ENCODE peak calls at places on chromosomes 12 and 14, in seven cellular contexts. One of them, this sample, is unnamed.

GRCh38 chr12:130879781-130880389 is 8.0 kb downstream of the RAN start:
- DNase-seq in ELR: no peak
- DNase-seq in left cardiac atrium: no peak
- DNase-seq in nucleus accumbens: no peak
- DNase-seq in HEK293T: no peak
- DNase-seq in NCI-H1092: no peak
- DNase-seq in NCI-H2171 treated with DMSO at 0.1 percent for 48 hours: no peak
- DNase-seq in this sample: no peak

GRCh38 chr12:111775205-111776193 is 8.8 kb downstream of the ALDH2 start:
- DNase-seq in NCI-H2171 treated with DMSO at 0.1 percent for 48 hours: no peak
- DNase-seq in ELR: no peak
- DNase-seq in HEK293T: no peak
- DNase-seq in left cardiac atrium: peak
- DNase-seq in nucleus accumbens: peak
- DNase-seq in NCI-H1092: peak
- DNase-seq in this sample: no peak

GRCh38 chr14:34090451-34090850 is 139.6 kb upstream of the EGLN3 start:
- DNase-seq in NCI-H1092: no peak
- DNase-seq in left cardiac atrium: no peak
- DNase-seq in NCI-H2171 treated with DMSO at 0.1 percent for 48 hours: no peak
- DNase-seq in nucleus accumbens: no peak
- DNase-seq in ELR: no peak
- DNase-seq in HEK293T: no peak
- DNase-seq in this sample: no peak

GRCh38 chr14:23345987-23346692 is 6.5 kb downstream of the SLC22A17 start:
- DNase-seq in nucleus accumbens: no peak
- DNase-seq in ELR: no peak
- DNase-seq in left cardiac atrium: no peak
- DNase-seq in HEK293T: no peak
- DNase-seq in NCI-H1092: no peak
- DNase-seq in NCI-H2171 treated with DMSO at 0.1 percent for 48 hours: no peak
- DNase-seq in this sample: no peak

GRCh38 chr14:64502476-64503183 is 1.0 kb downstream of the ZBTB25 start:
- DNase-seq in ELR: peak
- DNase-seq in HEK293T: no peak
- DNase-seq in NCI-H2171 treated with DMSO at 0.1 percent for 48 hours: peak
- DNase-seq in left cardiac atrium: peak
- DNase-seq in nucleus accumbens: no peak
- DNase-seq in NCI-H1092: no peak
- DNase-seq in this sample: no peak

GRCh38 chr14:65991124-65991523 is 495.0 kb upstream of the CCDC196 start:
- DNase-seq in nucleus accumbens: no peak
- DNase-seq in left cardiac atrium: no peak
- DNase-seq in NCI-H1092: no peak
- DNase-seq in NCI-H2171 treated with DMSO at 0.1 percent for 48 hours: peak
- DNase-seq in HEK293T: no peak
- DNase-seq in ELR: no peak
- DNase-seq in this sample: no peak

GRCh38 chr12:29907486-29907885 is 123.7 kb upstream of the TMTC1 start:
- DNase-seq in ELR: no peak
- DNase-seq in HEK293T: no peak
- DNase-seq in NCI-H1092: no peak
- DNase-seq in left cardiac atrium: no peak
- DNase-seq in nucleus accumbens: no peak
- DNase-seq in NCI-H2171 treated with DMSO at 0.1 percent for 48 hours: no peak
- DNase-seq in this sample: no peak

GRCh38 chr12:129564768-129565167 is 339.1 kb downstream of the TMEM132D start:
- DNase-seq in nucleus accumbens: no peak
- DNase-seq in NCI-H1092: no peak
- DNase-seq in HEK293T: no peak
- DNase-seq in ELR: no peak
- DNase-seq in left cardiac atrium: no peak
- DNase-seq in NCI-H2171 treated with DMSO at 0.1 percent for 48 hours: no peak
- DNase-seq in this sample: no peak

GRCh38 chr14:100660498-100661339 is 66.0 kb upstream of the DLK1 start:
- DNase-seq in NCI-H1092: no peak
- DNase-seq in HEK293T: no peak
- DNase-seq in nucleus accumbens: no peak
- DNase-seq in NCI-H2171 treated with DMSO at 0.1 percent for 48 hours: no peak
- DNase-seq in ELR: peak
- DNase-seq in left cardiac atrium: no peak
- DNase-seq in this sample: no peak

GRCh38 chr12:72901685-72902084 is 629.5 kb downstream of the TRHDE start:
- DNase-seq in NCI-H2171 treated with DMSO at 0.1 percent for 48 hours: no peak
- DNase-seq in HEK293T: no peak
- DNase-seq in left cardiac atrium: no peak
- DNase-seq in ELR: peak
- DNase-seq in NCI-H1092: no peak
- DNase-seq in nucleus accumbens: no peak
- DNase-seq in this sample: no peak

GRCh38 chr12:55842681-55843429 is at the start of gene MMP19:
- DNase-seq in left cardiac atrium: no peak
- DNase-seq in ELR: peak
- DNase-seq in NCI-H2171 treated with DMSO at 0.1 percent for 48 hours: no peak
- DNase-seq in NCI-H1092: no peak
- DNase-seq in nucleus accumbens: no peak
- DNase-seq in HEK293T: no peak
- DNase-seq in this sample: no peak

GRCh38 chr14:105480807-105481801 is 5.6 kb upstream of the CRIP1 start:
- DNase-seq in nucleus accumbens: peak
- DNase-seq in HEK293T: peak
- DNase-seq in NCI-H1092: peak
- DNase-seq in ELR: peak
- DNase-seq in left cardiac atrium: peak
- DNase-seq in NCI-H2171 treated with DMSO at 0.1 percent for 48 hours: peak
- DNase-seq in this sample: peak

GRCh38 chr12:20105938-20106337 is 262.4 kb upstream of the PDE3A start:
- DNase-seq in NCI-H1092: no peak
- DNase-seq in nucleus accumbens: no peak
- DNase-seq in left cardiac atrium: no peak
- DNase-seq in ELR: no peak
- DNase-seq in HEK293T: no peak
- DNase-seq in NCI-H2171 treated with DMSO at 0.1 percent for 48 hours: no peak
- DNase-seq in this sample: no peak

GRCh38 chr14:67996235-67996634 is 176.7 kb downstream of the RAD51B start:
- DNase-seq in ELR: no peak
- DNase-seq in NCI-H1092: no peak
- DNase-seq in HEK293T: no peak
- DNase-seq in left cardiac atrium: no peak
- DNase-seq in nucleus accumbens: no peak
- DNase-seq in NCI-H2171 treated with DMSO at 0.1 percent for 48 hours: no peak
- DNase-seq in this sample: no peak

GRCh38 chr12:26823391-26823790 is 9.6 kb downstream of the ITPR2 start:
- DNase-seq in HEK293T: no peak
- DNase-seq in NCI-H2171 treated with DMSO at 0.1 percent for 48 hours: no peak
- DNase-seq in left cardiac atrium: no peak
- DNase-seq in ELR: peak
- DNase-seq in nucleus accumbens: no peak
- DNase-seq in NCI-H1092: no peak
- DNase-seq in this sample: no peak

GRCh38 chr14:99230271-99231141 is 41.5 kb downstream of the BCL11B start:
- DNase-seq in left cardiac atrium: no peak
- DNase-seq in NCI-H1092: no peak
- DNase-seq in HEK293T: no peak
- DNase-seq in ELR: no peak
- DNase-seq in NCI-H2171 treated with DMSO at 0.1 percent for 48 hours: no peak
- DNase-seq in nucleus accumbens: no peak
- DNase-seq in this sample: no peak

GRCh38 chr12:46450279-46450748 is 77.7 kb upstream of the SLC38A2 start:
- DNase-seq in nucleus accumbens: no peak
- DNase-seq in NCI-H1092: no peak
- DNase-seq in HEK293T: no peak
- DNase-seq in left cardiac atrium: peak
- DNase-seq in ELR: no peak
- DNase-seq in NCI-H2171 treated with DMSO at 0.1 percent for 48 hours: no peak
- DNase-seq in this sample: no peak

GRCh38 chr12:111636209-111636928 is 37.3 kb upstream of the ATXN2 start:
- DNase-seq in NCI-H1092: peak
- DNase-seq in HEK293T: no peak
- DNase-seq in NCI-H2171 treated with DMSO at 0.1 percent for 48 hours: no peak
- DNase-seq in left cardiac atrium: peak
- DNase-seq in ELR: no peak
- DNase-seq in nucleus accumbens: peak
- DNase-seq in this sample: no peak

GRCh38 chr12:30792648-30793499 is 38.1 kb upstream of the CAPRIN2 start:
- DNase-seq in ELR: peak
- DNase-seq in HEK293T: no peak
- DNase-seq in NCI-H1092: no peak
- DNase-seq in NCI-H2171 treated with DMSO at 0.1 percent for 48 hours: no peak
- DNase-seq in nucleus accumbens: no peak
- DNase-seq in left cardiac atrium: no peak
- DNase-seq in this sample: no peak

GRCh38 chr12:94426049-94426448 is 33.6 kb downstream of the CEP83 start:
- DNase-seq in left cardiac atrium: no peak
- DNase-seq in nucleus accumbens: no peak
- DNase-seq in HEK293T: no peak
- DNase-seq in NCI-H1092: no peak
- DNase-seq in NCI-H2171 treated with DMSO at 0.1 percent for 48 hours: no peak
- DNase-seq in ELR: no peak
- DNase-seq in this sample: no peak

GRCh38 chr12:120984351-120984898 is 6.1 kb downstream of the HNF1A start:
- DNase-seq in NCI-H2171 treated with DMSO at 0.1 percent for 48 hours: no peak
- DNase-seq in nucleus accumbens: no peak
- DNase-seq in left cardiac atrium: no peak
- DNase-seq in ELR: no peak
- DNase-seq in HEK293T: no peak
- DNase-seq in NCI-H1092: no peak
- DNase-seq in this sample: no peak

GRCh38 chr12:41745593-41745992 is 399.1 kb downstream of the GXYLT1 start:
- DNase-seq in HEK293T: no peak
- DNase-seq in NCI-H1092: no peak
- DNase-seq in NCI-H2171 treated with DMSO at 0.1 percent for 48 hours: no peak
- DNase-seq in nucleus accumbens: no peak
- DNase-seq in left cardiac atrium: no peak
- DNase-seq in ELR: no peak
- DNase-seq in this sample: no peak

GRCh38 chr12:27000962-27001361 is 13.2 kb downstream of the TM7SF3 start:
- DNase-seq in NCI-H2171 treated with DMSO at 0.1 percent for 48 hours: no peak
- DNase-seq in HEK293T: no peak
- DNase-seq in ELR: no peak
- DNase-seq in nucleus accumbens: no peak
- DNase-seq in NCI-H1092: no peak
- DNase-seq in left cardiac atrium: no peak
- DNase-seq in this sample: no peak

GRCh38 chr14:20302042-20302761 is 3.5 kb downstream of the TTC5 start:
- DNase-seq in ELR: peak
- DNase-seq in HEK293T: no peak
- DNase-seq in NCI-H2171 treated with DMSO at 0.1 percent for 48 hours: no peak
- DNase-seq in left cardiac atrium: no peak
- DNase-seq in nucleus accumbens: no peak
- DNase-seq in NCI-H1092: no peak
- DNase-seq in this sample: no peak

GRCh38 chr12:124454735-124455134 is 112.7 kb downstream of the NCOR2 start:
- DNase-seq in NCI-H1092: no peak
- DNase-seq in nucleus accumbens: no peak
- DNase-seq in NCI-H2171 treated with DMSO at 0.1 percent for 48 hours: no peak
- DNase-seq in HEK293T: no peak
- DNase-seq in ELR: no peak
- DNase-seq in left cardiac atrium: no peak
- DNase-seq in this sample: peak

GRCh38 chr12:116384629-116385485 is 107.4 kb upstream of the MED13L start:
- DNase-seq in NCI-H1092: no peak
- DNase-seq in left cardiac atrium: no peak
- DNase-seq in HEK293T: no peak
- DNase-seq in NCI-H2171 treated with DMSO at 0.1 percent for 48 hours: no peak
- DNase-seq in nucleus accumbens: no peak
- DNase-seq in ELR: peak
- DNase-seq in this sample: peak

GRCh38 chr14:66105819-66106218 is 380.4 kb upstream of the CCDC196 start:
- DNase-seq in NCI-H2171 treated with DMSO at 0.1 percent for 48 hours: no peak
- DNase-seq in NCI-H1092: no peak
- DNase-seq in ELR: peak
- DNase-seq in nucleus accumbens: no peak
- DNase-seq in left cardiac atrium: no peak
- DNase-seq in HEK293T: no peak
- DNase-seq in this sample: no peak

GRCh38 chr14:105151838-105152793 is 16.5 kb downstream of the JAG2 start:
- DNase-seq in nucleus accumbens: no peak
- DNase-seq in ELR: no peak
- DNase-seq in NCI-H1092: no peak
- DNase-seq in NCI-H2171 treated with DMSO at 0.1 percent for 48 hours: no peak
- DNase-seq in HEK293T: no peak
- DNase-seq in left cardiac atrium: peak
- DNase-seq in this sample: no peak

GRCh38 chr14:94062344-94062904 is 18.6 kb downstream of the DDX24 start:
- DNase-seq in nucleus accumbens: no peak
- DNase-seq in left cardiac atrium: no peak
- DNase-seq in ELR: peak
- DNase-seq in HEK293T: no peak
- DNase-seq in NCI-H1092: no peak
- DNase-seq in NCI-H2171 treated with DMSO at 0.1 percent for 48 hours: no peak
- DNase-seq in this sample: no peak

GRCh38 chr12:110619534-110619953 is 5.6 kb downstream of the TCTN1 start:
- DNase-seq in NCI-H1092: no peak
- DNase-seq in NCI-H2171 treated with DMSO at 0.1 percent for 48 hours: no peak
- DNase-seq in HEK293T: no peak
- DNase-seq in ELR: peak
- DNase-seq in left cardiac atrium: no peak
- DNase-seq in nucleus accumbens: no peak
- DNase-seq in this sample: no peak